ENCODE peak calls at places on chromosomes 7 and 10, in nine cellular contexts. One of them, this sample, is unnamed.

GRCh38 chr10:124918906-124919305 is 23.0 kb upstream of the ZRANB1 start:
- DNase-seq in cardiac fibroblast: no peak
- DNase-seq in hepatocyte: no peak
- DNase-seq in T-helper 9 cell: no peak
- DNase-seq in stimulated activated CD8-positive, alpha-beta memory T cell treated with anti-CD3 and anti-CD28 coated beads, Interleukin-2, amount 100 ng/mL, for 48 hours: no peak
- DNase-seq in stimulated activated CD4-positive, alpha-beta T cell treated with anti-CD3 and anti-CD28 coated beads, Interleukin-12 subunit alpha, Interleukin-12 subunit beta, amount 100 ng/mL, for 48 hours: no peak
- DNase-seq in stimulated activated naive CD4-positive, alpha-beta T cell: no peak
- DNase-seq in aorta: no peak
- DNase-seq in Kasumi-1: no peak
- DNase-seq in this sample: no peak

GRCh38 chr7:55690-56248 is 136.6 kb upstream of the FAM20C start:
- DNase-seq in cardiac fibroblast: no peak
- DNase-seq in hepatocyte: no peak
- DNase-seq in T-helper 9 cell: no peak
- DNase-seq in stimulated activated CD8-positive, alpha-beta memory T cell treated with anti-CD3 and anti-CD28 coated beads, Interleukin-2, amount 100 ng/mL, for 48 hours: no peak
- DNase-seq in stimulated activated CD4-positive, alpha-beta T cell treated with anti-CD3 and anti-CD28 coated beads, Interleukin-12 subunit alpha, Interleukin-12 subunit beta, amount 100 ng/mL, for 48 hours: no peak
- DNase-seq in stimulated activated naive CD4-positive, alpha-beta T cell: no peak
- DNase-seq in aorta: peak; percentile 10
- DNase-seq in Kasumi-1: no peak
- DNase-seq in this sample: no peak

GRCh38 chr7:78939669-78940068 is 513.8 kb downstream of the MAGI2 start:
- DNase-seq in cardiac fibroblast: no peak
- DNase-seq in hepatocyte: no peak
- DNase-seq in T-helper 9 cell: no peak
- DNase-seq in stimulated activated CD8-positive, alpha-beta memory T cell treated with anti-CD3 and anti-CD28 coated beads, Interleukin-2, amount 100 ng/mL, for 48 hours: no peak
- DNase-seq in stimulated activated CD4-positive, alpha-beta T cell treated with anti-CD3 and anti-CD28 coated beads, Interleukin-12 subunit alpha, Interleukin-12 subunit beta, amount 100 ng/mL, for 48 hours: no peak
- DNase-seq in stimulated activated naive CD4-positive, alpha-beta T cell: no peak
- DNase-seq in aorta: no peak
- DNase-seq in Kasumi-1: no peak
- DNase-seq in this sample: no peak

GRCh38 chr10:1049425-1049958 is 573 bp upstream of the IDI1 start:
- DNase-seq in cardiac fibroblast: no peak
- DNase-seq in hepatocyte: no peak
- DNase-seq in T-helper 9 cell: no peak
- DNase-seq in stimulated activated CD8-positive, alpha-beta memory T cell treated with anti-CD3 and anti-CD28 coated beads, Interleukin-2, amount 100 ng/mL, for 48 hours: no peak
- DNase-seq in stimulated activated CD4-positive, alpha-beta T cell treated with anti-CD3 and anti-CD28 coated beads, Interleukin-12 subunit alpha, Interleukin-12 subunit beta, amount 100 ng/mL, for 48 hours: no peak
- DNase-seq in stimulated activated naive CD4-positive, alpha-beta T cell: no peak
- DNase-seq in aorta: no peak
- DNase-seq in Kasumi-1: no peak
- DNase-seq in this sample: no peak

GRCh38 chr10:61047788-61048560 is 104.0 kb upstream of the RHOBTB1 start:
- DNase-seq in cardiac fibroblast: no peak
- DNase-seq in hepatocyte: no peak
- DNase-seq in T-helper 9 cell: no peak
- DNase-seq in stimulated activated CD8-positive, alpha-beta memory T cell treated with anti-CD3 and anti-CD28 coated beads, Interleukin-2, amount 100 ng/mL, for 48 hours: no peak
- DNase-seq in stimulated activated CD4-positive, alpha-beta T cell treated with anti-CD3 and anti-CD28 coated beads, Interleukin-12 subunit alpha, Interleukin-12 subunit beta, amount 100 ng/mL, for 48 hours: no peak
- DNase-seq in stimulated activated naive CD4-positive, alpha-beta T cell: no peak
- DNase-seq in aorta: no peak
- DNase-seq in Kasumi-1: no peak
- DNase-seq in this sample: no peak

GRCh38 chr10:126439947-126440346 is 51.7 kb upstream of the ADAM12 start:
- DNase-seq in cardiac fibroblast: no peak
- DNase-seq in hepatocyte: no peak
- DNase-seq in T-helper 9 cell: no peak
- DNase-seq in stimulated activated CD8-positive, alpha-beta memory T cell treated with anti-CD3 and anti-CD28 coated beads, Interleukin-2, amount 100 ng/mL, for 48 hours: no peak
- DNase-seq in stimulated activated CD4-positive, alpha-beta T cell treated with anti-CD3 and anti-CD28 coated beads, Interleukin-12 subunit alpha, Interleukin-12 subunit beta, amount 100 ng/mL, for 48 hours: no peak
- DNase-seq in stimulated activated naive CD4-positive, alpha-beta T cell: no peak
- DNase-seq in aorta: no peak
- DNase-seq in Kasumi-1: no peak
- DNase-seq in this sample: no peak

GRCh38 chr10:12730809-12731519 is 270.5 kb downstream of the CCDC3 start:
- DNase-seq in cardiac fibroblast: no peak
- DNase-seq in hepatocyte: no peak
- DNase-seq in T-helper 9 cell: no peak
- DNase-seq in stimulated activated CD8-positive, alpha-beta memory T cell treated with anti-CD3 and anti-CD28 coated beads, Interleukin-2, amount 100 ng/mL, for 48 hours: no peak
- DNase-seq in stimulated activated CD4-positive, alpha-beta T cell treated with anti-CD3 and anti-CD28 coated beads, Interleukin-12 subunit alpha, Interleukin-12 subunit beta, amount 100 ng/mL, for 48 hours: no peak
- DNase-seq in stimulated activated naive CD4-positive, alpha-beta T cell: no peak
- DNase-seq in aorta: no peak
- DNase-seq in Kasumi-1: no peak
- DNase-seq in this sample: no peak

GRCh38 chr7:20441886-20442505 is 111.3 kb downstream of the ITGB8 start:
- DNase-seq in cardiac fibroblast: no peak
- DNase-seq in hepatocyte: no peak
- DNase-seq in T-helper 9 cell: no peak
- DNase-seq in stimulated activated CD8-positive, alpha-beta memory T cell treated with anti-CD3 and anti-CD28 coated beads, Interleukin-2, amount 100 ng/mL, for 48 hours: no peak
- DNase-seq in stimulated activated CD4-positive, alpha-beta T cell treated with anti-CD3 and anti-CD28 coated beads, Interleukin-12 subunit alpha, Interleukin-12 subunit beta, amount 100 ng/mL, for 48 hours: no peak
- DNase-seq in stimulated activated naive CD4-positive, alpha-beta T cell: no peak
- DNase-seq in aorta: no peak
- DNase-seq in Kasumi-1: no peak
- DNase-seq in this sample: no peak

GRCh38 chr10:133231244-133231945 is 1.4 kb downstream of the UTF1 start:
- DNase-seq in cardiac fibroblast: no peak
- DNase-seq in hepatocyte: no peak
- DNase-seq in T-helper 9 cell: no peak
- DNase-seq in stimulated activated CD8-positive, alpha-beta memory T cell treated with anti-CD3 and anti-CD28 coated beads, Interleukin-2, amount 100 ng/mL, for 48 hours: no peak
- DNase-seq in stimulated activated CD4-positive, alpha-beta T cell treated with anti-CD3 and anti-CD28 coated beads, Interleukin-12 subunit alpha, Interleukin-12 subunit beta, amount 100 ng/mL, for 48 hours: no peak
- DNase-seq in stimulated activated naive CD4-positive, alpha-beta T cell: no peak
- DNase-seq in aorta: no peak
- DNase-seq in Kasumi-1: no peak
- DNase-seq in this sample: no peak

GRCh38 chr7:80255656-80256055 is 121.0 kb downstream of the GNAI1 start:
- DNase-seq in cardiac fibroblast: no peak
- DNase-seq in hepatocyte: no peak
- DNase-seq in T-helper 9 cell: no peak
- DNase-seq in stimulated activated CD8-positive, alpha-beta memory T cell treated with anti-CD3 and anti-CD28 coated beads, Interleukin-2, amount 100 ng/mL, for 48 hours: no peak
- DNase-seq in stimulated activated CD4-positive, alpha-beta T cell treated with anti-CD3 and anti-CD28 coated beads, Interleukin-12 subunit alpha, Interleukin-12 subunit beta, amount 100 ng/mL, for 48 hours: no peak
- DNase-seq in stimulated activated naive CD4-positive, alpha-beta T cell: no peak
- DNase-seq in aorta: no peak
- DNase-seq in Kasumi-1: no peak
- DNase-seq in this sample: no peak

GRCh38 chr10:73225518-73225917 is 21.5 kb downstream of the DNAJC9 start:
- DNase-seq in cardiac fibroblast: peak; percentile 38
- DNase-seq in hepatocyte: no peak
- DNase-seq in T-helper 9 cell: no peak
- DNase-seq in stimulated activated CD8-positive, alpha-beta memory T cell treated with anti-CD3 and anti-CD28 coated beads, Interleukin-2, amount 100 ng/mL, for 48 hours: no peak
- DNase-seq in stimulated activated CD4-positive, alpha-beta T cell treated with anti-CD3 and anti-CD28 coated beads, Interleukin-12 subunit alpha, Interleukin-12 subunit beta, amount 100 ng/mL, for 48 hours: no peak
- DNase-seq in stimulated activated naive CD4-positive, alpha-beta T cell: no peak
- DNase-seq in aorta: no peak
- DNase-seq in Kasumi-1: no peak
- DNase-seq in this sample: no peak

GRCh38 chr7:13604178-13604577 is 385.3 kb downstream of the ETV1 start:
- DNase-seq in cardiac fibroblast: no peak
- DNase-seq in hepatocyte: no peak
- DNase-seq in T-helper 9 cell: no peak
- DNase-seq in stimulated activated CD8-positive, alpha-beta memory T cell treated with anti-CD3 and anti-CD28 coated beads, Interleukin-2, amount 100 ng/mL, for 48 hours: no peak
- DNase-seq in stimulated activated CD4-positive, alpha-beta T cell treated with anti-CD3 and anti-CD28 coated beads, Interleukin-12 subunit alpha, Interleukin-12 subunit beta, amount 100 ng/mL, for 48 hours: no peak
- DNase-seq in stimulated activated naive CD4-positive, alpha-beta T cell: no peak
- DNase-seq in aorta: no peak
- DNase-seq in Kasumi-1: no peak
- DNase-seq in this sample: no peak

GRCh38 chr7:101547022-101547915 is 81.8 kb downstream of the MYL10 start:
- DNase-seq in cardiac fibroblast: no peak
- DNase-seq in hepatocyte: no peak
- DNase-seq in T-helper 9 cell: no peak
- DNase-seq in stimulated activated CD8-positive, alpha-beta memory T cell treated with anti-CD3 and anti-CD28 coated beads, Interleukin-2, amount 100 ng/mL, for 48 hours: no peak
- DNase-seq in stimulated activated CD4-positive, alpha-beta T cell treated with anti-CD3 and anti-CD28 coated beads, Interleukin-12 subunit alpha, Interleukin-12 subunit beta, amount 100 ng/mL, for 48 hours: no peak
- DNase-seq in stimulated activated naive CD4-positive, alpha-beta T cell: no peak
- DNase-seq in aorta: peak; percentile 35
- DNase-seq in Kasumi-1: no peak
- DNase-seq in this sample: no peak